ENCODE peak calls at places on chromosomes 1 and 21, in six cellular contexts. One of them, this sample, is unnamed.

GRCh38 chr1:156119503-156120209 is 5.1 kb downstream of the LMNA start:
- DNase-seq in endothelial cell: no peak
- DNase-seq in hepatocyte: peak
- DNase-seq in AG09319: no peak
- DNase-seq in epithelial cell of esophagus: peak
- DNase-seq in BJ: no peak
- DNase-seq in this sample: peak

GRCh38 chr1:182301467-182302198 is 90.0 kb downstream of the GLUL start:
- DNase-seq in endothelial cell: no peak
- DNase-seq in hepatocyte: peak
- DNase-seq in AG09319: no peak
- DNase-seq in epithelial cell of esophagus: peak
- DNase-seq in BJ: no peak
- DNase-seq in this sample: peak

GRCh38 chr1:235261243-235261642 is 66.7 kb downstream of the ARID4B start:
- DNase-seq in endothelial cell: no peak
- DNase-seq in hepatocyte: no peak
- DNase-seq in AG09319: no peak
- DNase-seq in epithelial cell of esophagus: no peak
- DNase-seq in BJ: no peak
- DNase-seq in this sample: no peak

GRCh38 chr1:108502138-108502537 is 52.0 kb downstream of the NBPF6 start:
- DNase-seq in endothelial cell: no peak
- DNase-seq in hepatocyte: no peak
- DNase-seq in AG09319: no peak
- DNase-seq in epithelial cell of esophagus: no peak
- DNase-seq in BJ: no peak
- DNase-seq in this sample: no peak

GRCh38 chr1:21669287-21670058 is at the start of gene RAP1GAP:
- DNase-seq in endothelial cell: peak
- DNase-seq in hepatocyte: peak
- DNase-seq in AG09319: no peak
- DNase-seq in epithelial cell of esophagus: peak
- DNase-seq in BJ: no peak
- DNase-seq in this sample: no peak

GRCh38 chr1:108636876-108637275 is 24.0 kb downstream of the HENMT1 start:
- DNase-seq in endothelial cell: no peak
- DNase-seq in hepatocyte: no peak
- DNase-seq in AG09319: no peak
- DNase-seq in epithelial cell of esophagus: peak
- DNase-seq in BJ: no peak
- DNase-seq in this sample: no peak

GRCh38 chr21:26686278-26686677 is 113.2 kb upstream of the CYYR1 start:
- DNase-seq in endothelial cell: no peak
- DNase-seq in hepatocyte: no peak
- DNase-seq in AG09319: no peak
- DNase-seq in epithelial cell of esophagus: peak
- DNase-seq in BJ: no peak
- DNase-seq in this sample: peak

GRCh38 chr1:153928776-153929432 is 6.1 kb upstream of the GATAD2B start:
- DNase-seq in endothelial cell: no peak
- DNase-seq in hepatocyte: peak
- DNase-seq in AG09319: no peak
- DNase-seq in epithelial cell of esophagus: no peak
- DNase-seq in BJ: no peak
- DNase-seq in this sample: no peak

GRCh38 chr1:194394676-194395075 is 1208.3 kb upstream of the B3GALT2 start:
- DNase-seq in endothelial cell: no peak
- DNase-seq in hepatocyte: no peak
- DNase-seq in AG09319: no peak
- DNase-seq in epithelial cell of esophagus: no peak
- DNase-seq in BJ: no peak
- DNase-seq in this sample: no peak

GRCh38 chr21:46052703-46053651 is 44.9 kb upstream of the COL6A2 start:
- DNase-seq in endothelial cell: no peak
- DNase-seq in hepatocyte: no peak
- DNase-seq in AG09319: no peak
- DNase-seq in epithelial cell of esophagus: peak
- DNase-seq in BJ: peak
- DNase-seq in this sample: no peak

GRCh38 chr1:19869929-19870328 is 12.3 kb upstream of the OTUD3 start:
- DNase-seq in endothelial cell: no peak
- DNase-seq in hepatocyte: peak
- DNase-seq in AG09319: no peak
- DNase-seq in epithelial cell of esophagus: no peak
- DNase-seq in BJ: no peak
- DNase-seq in this sample: no peak

GRCh38 chr1:2300851-2301606 is 72.9 kb downstream of the SKI start:
- DNase-seq in endothelial cell: no peak
- DNase-seq in hepatocyte: no peak
- DNase-seq in AG09319: no peak
- DNase-seq in epithelial cell of esophagus: no peak
- DNase-seq in BJ: no peak
- DNase-seq in this sample: no peak

GRCh38 chr21:45011911-45012660 is 62.3 kb upstream of the ADARB1 start:
- DNase-seq in endothelial cell: peak
- DNase-seq in hepatocyte: peak
- DNase-seq in AG09319: peak
- DNase-seq in epithelial cell of esophagus: peak
- DNase-seq in BJ: peak
- DNase-seq in this sample: peak

GRCh38 chr1:35298464-35298863 is 30.0 kb downstream of the ZMYM4 start:
- DNase-seq in endothelial cell: peak
- DNase-seq in hepatocyte: peak
- DNase-seq in AG09319: no peak
- DNase-seq in epithelial cell of esophagus: peak
- DNase-seq in BJ: no peak
- DNase-seq in this sample: peak

GRCh38 chr1:177546346-177546745 is 375.6 kb downstream of the BRINP2 start:
- DNase-seq in endothelial cell: no peak
- DNase-seq in hepatocyte: no peak
- DNase-seq in AG09319: no peak
- DNase-seq in epithelial cell of esophagus: peak
- DNase-seq in BJ: no peak
- DNase-seq in this sample: no peak

GRCh38 chr1:154941332-154941995 is 4.9 kb upstream of the PMVK start:
- DNase-seq in endothelial cell: peak
- DNase-seq in hepatocyte: peak
- DNase-seq in AG09319: no peak
- DNase-seq in epithelial cell of esophagus: no peak
- DNase-seq in BJ: no peak
- DNase-seq in this sample: no peak

GRCh38 chr1:25018878-25019277 is 88.8 kb upstream of the RUNX3 start:
- DNase-seq in endothelial cell: no peak
- DNase-seq in hepatocyte: no peak
- DNase-seq in AG09319: no peak
- DNase-seq in epithelial cell of esophagus: no peak
- DNase-seq in BJ: no peak
- DNase-seq in this sample: no peak

GRCh38 chr1:25019351-25020172 is 89.5 kb upstream of the RUNX3 start:
- DNase-seq in endothelial cell: no peak
- DNase-seq in hepatocyte: no peak
- DNase-seq in AG09319: no peak
- DNase-seq in epithelial cell of esophagus: no peak
- DNase-seq in BJ: no peak
- DNase-seq in this sample: no peak

GRCh38 chr1:25020851-25021585 is 90.9 kb upstream of the RUNX3 start:
- DNase-seq in endothelial cell: no peak
- DNase-seq in hepatocyte: no peak
- DNase-seq in AG09319: no peak
- DNase-seq in epithelial cell of esophagus: no peak
- DNase-seq in BJ: no peak
- DNase-seq in this sample: no peak

GRCh38 chr1:25021586-25022215 is 91.6 kb upstream of the RUNX3 start:
- DNase-seq in endothelial cell: no peak
- DNase-seq in hepatocyte: no peak
- DNase-seq in AG09319: no peak
- DNase-seq in epithelial cell of esophagus: no peak
- DNase-seq in BJ: no peak
- DNase-seq in this sample: no peak

GRCh38 chr1:25020173-25020840 is 90.2 kb upstream of the RUNX3 start:
- DNase-seq in endothelial cell: no peak
- DNase-seq in hepatocyte: no peak
- DNase-seq in AG09319: no peak
- DNase-seq in epithelial cell of esophagus: no peak
- DNase-seq in BJ: no peak
- DNase-seq in this sample: no peak
- TF ChIP-seq CTCF in endothelial cell: no peak
- TF ChIP-seq CTCF in hepatocyte: no peak
- TF ChIP-seq CTCF in AG09319: no peak
- TF ChIP-seq CTCF in epithelial cell of esophagus: no peak
- TF ChIP-seq CTCF in BJ: no peak
- TF ChIP-seq CTCF in this sample: no peak

DNA sequence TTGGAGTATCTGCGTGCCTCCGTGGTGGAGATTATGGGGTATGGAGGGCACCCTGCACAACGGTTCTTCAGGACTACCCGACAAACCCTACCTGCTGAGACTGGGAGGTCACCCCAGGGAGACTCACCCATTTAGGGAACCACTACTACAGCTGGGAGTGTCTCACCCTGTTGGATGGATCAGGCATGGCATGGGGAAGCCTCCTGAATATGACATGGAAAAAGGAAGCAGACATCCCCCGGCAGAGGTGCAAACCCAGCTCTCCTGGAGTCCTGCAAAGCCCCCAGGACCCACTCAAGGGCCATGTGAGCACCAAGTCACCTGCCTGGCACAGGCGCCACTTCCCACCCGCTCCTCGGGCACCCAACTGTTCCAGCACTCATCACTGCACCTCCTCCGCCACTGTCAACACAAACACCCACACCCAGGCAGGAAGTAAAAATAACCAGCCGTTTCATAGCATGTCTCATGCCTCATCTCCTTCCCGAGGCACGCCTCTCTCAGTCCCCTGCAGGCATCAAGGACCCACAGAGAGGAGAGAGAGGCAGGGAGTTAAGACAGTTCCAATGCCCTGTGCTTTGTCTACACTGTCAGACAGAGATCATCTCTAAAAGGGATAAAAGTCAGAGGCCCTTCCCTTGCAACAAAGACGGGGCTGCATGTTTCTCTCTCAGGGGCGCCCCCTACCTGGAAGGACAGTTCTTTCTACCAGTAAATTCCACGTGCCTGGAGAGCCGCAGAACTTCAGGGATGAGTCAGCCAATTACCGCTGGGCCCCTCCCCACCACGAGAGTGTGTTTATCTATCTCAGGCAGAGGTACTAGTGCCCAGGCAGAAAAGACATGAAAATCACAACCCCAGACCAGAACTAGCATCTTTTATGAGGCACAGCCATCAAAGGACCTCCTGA is 150.1 kb upstream of the SOD1 start:
- DNase-seq in endothelial cell: peak
- DNase-seq in hepatocyte: peak
- DNase-seq in AG09319: no peak
- DNase-seq in epithelial cell of esophagus: peak
- DNase-seq in BJ: no peak
- DNase-seq in this sample: peak
- TF ChIP-seq CTCF in endothelial cell: no peak
- TF ChIP-seq CTCF in hepatocyte: peak
- TF ChIP-seq CTCF in AG09319: no peak
- TF ChIP-seq CTCF in epithelial cell of esophagus: peak
- TF ChIP-seq CTCF in BJ: no peak
- TF ChIP-seq CTCF in this sample: peak

GRCh38 chr1:219173758-219174671 is at the start of gene LYPLAL1:
- DNase-seq in endothelial cell: peak
- DNase-seq in hepatocyte: peak
- DNase-seq in AG09319: peak
- DNase-seq in epithelial cell of esophagus: peak
- DNase-seq in BJ: no peak
- DNase-seq in this sample: peak
- TF ChIP-seq CTCF in endothelial cell: no peak
- TF ChIP-seq CTCF in hepatocyte: no peak
- TF ChIP-seq CTCF in AG09319: no peak
- TF ChIP-seq CTCF in epithelial cell of esophagus: no peak
- TF ChIP-seq CTCF in BJ: peak
- TF ChIP-seq CTCF in this sample: no peak

GRCh38 chr1:33002006-33002405 is 34.7 kb downstream of the AK2 start:
- DNase-seq in endothelial cell: no peak
- DNase-seq in hepatocyte: no peak
- DNase-seq in AG09319: no peak
- DNase-seq in epithelial cell of esophagus: no peak
- DNase-seq in BJ: no peak
- DNase-seq in this sample: no peak

GRCh38 chr1:33003657-33004056 is 33.0 kb downstream of the AK2 start:
- DNase-seq in endothelial cell: no peak
- DNase-seq in hepatocyte: no peak
- DNase-seq in AG09319: no peak
- DNase-seq in epithelial cell of esophagus: no peak
- DNase-seq in BJ: no peak
- DNase-seq in this sample: no peak

GRCh38 chr1:33000427-33001026 is 35.9 kb upstream of the RNF19B start:
- DNase-seq in endothelial cell: no peak
- DNase-seq in hepatocyte: no peak
- DNase-seq in AG09319: no peak
- DNase-seq in epithelial cell of esophagus: no peak
- DNase-seq in BJ: no peak
- DNase-seq in this sample: no peak

GRCh38 chr1:32998997-32999396 is 34.4 kb upstream of the RNF19B start:
- DNase-seq in endothelial cell: no peak
- DNase-seq in hepatocyte: no peak
- DNase-seq in AG09319: no peak
- DNase-seq in epithelial cell of esophagus: no peak
- DNase-seq in BJ: no peak
- DNase-seq in this sample: no peak

GRCh38 chr1:33001282-33001681 is 35.4 kb downstream of the AK2 start:
- DNase-seq in endothelial cell: no peak
- DNase-seq in hepatocyte: no peak
- DNase-seq in AG09319: no peak
- DNase-seq in epithelial cell of esophagus: no peak
- DNase-seq in BJ: no peak
- DNase-seq in this sample: no peak
- TF ChIP-seq CTCF in endothelial cell: no peak
- TF ChIP-seq CTCF in hepatocyte: peak
- TF ChIP-seq CTCF in AG09319: no peak
- TF ChIP-seq CTCF in epithelial cell of esophagus: peak
- TF ChIP-seq CTCF in BJ: peak
- TF ChIP-seq CTCF in this sample: no peak